ENCODE peak calls at places on chromosomes 4 and X, in six cellular contexts. One of them, this sample, is unnamed.

GRCh38 chrX:43551590-43551989 is 104.5 kb upstream of the MAOA start:
- DNase-seq in body of pancreas: no peak
- DNase-seq in activated B cell treated with CpG ODN at 0.5 μM for 24 hours: no peak
- DNase-seq in fibroblast of the aortic adventitia: no peak
- DNase-seq in lower leg skin: no peak
- DNase-seq in GM06990: no peak
- DNase-seq in this sample: no peak

GRCh38 chr4:187612211-187612780 is 383.3 kb upstream of the ZFP42 start:
- DNase-seq in body of pancreas: no peak
- DNase-seq in activated B cell treated with CpG ODN at 0.5 μM for 24 hours: no peak
- DNase-seq in fibroblast of the aortic adventitia: no peak
- DNase-seq in lower leg skin: no peak
- DNase-seq in GM06990: no peak
- DNase-seq in this sample: no peak

GRCh38 chr4:24857996-24858395 is 54.8 kb downstream of the CCDC149 start:
- DNase-seq in body of pancreas: no peak
- DNase-seq in activated B cell treated with CpG ODN at 0.5 μM for 24 hours: no peak
- DNase-seq in fibroblast of the aortic adventitia: peak
- DNase-seq in lower leg skin: no peak
- DNase-seq in GM06990: no peak
- DNase-seq in this sample: no peak

GRCh38 chr4:54802336-54802735 is 144.6 kb downstream of the KIT start:
- DNase-seq in body of pancreas: no peak
- DNase-seq in activated B cell treated with CpG ODN at 0.5 μM for 24 hours: no peak
- DNase-seq in fibroblast of the aortic adventitia: no peak
- DNase-seq in lower leg skin: no peak
- DNase-seq in GM06990: no peak
- DNase-seq in this sample: no peak

GRCh38 chr4:182212211-182212761 is 30.9 kb upstream of the TENM3 start:
- DNase-seq in body of pancreas: no peak
- DNase-seq in activated B cell treated with CpG ODN at 0.5 μM for 24 hours: no peak
- DNase-seq in fibroblast of the aortic adventitia: no peak
- DNase-seq in lower leg skin: no peak
- DNase-seq in GM06990: no peak
- DNase-seq in this sample: no peak

GRCh38 chr4:108959497-108959896 is 196.6 kb upstream of the ETNPPL start:
- DNase-seq in body of pancreas: no peak
- DNase-seq in activated B cell treated with CpG ODN at 0.5 μM for 24 hours: no peak
- DNase-seq in fibroblast of the aortic adventitia: no peak
- DNase-seq in lower leg skin: no peak
- DNase-seq in GM06990: no peak
- DNase-seq in this sample: no peak

GRCh38 chr4:138522366-138522765 is 280.2 kb upstream of the SLC7A11 start:
- DNase-seq in body of pancreas: no peak
- DNase-seq in activated B cell treated with CpG ODN at 0.5 μM for 24 hours: no peak
- DNase-seq in fibroblast of the aortic adventitia: peak
- DNase-seq in lower leg skin: no peak
- DNase-seq in GM06990: no peak
- DNase-seq in this sample: no peak

GRCh38 chr4:63080929-63081328 is 1328.3 kb downstream of the TECRL start:
- DNase-seq in body of pancreas: no peak
- DNase-seq in activated B cell treated with CpG ODN at 0.5 μM for 24 hours: no peak
- DNase-seq in fibroblast of the aortic adventitia: no peak
- DNase-seq in lower leg skin: no peak
- DNase-seq in GM06990: no peak
- DNase-seq in this sample: no peak

GRCh38 chr4:26061248-26061986 is 147.4 kb downstream of the SMIM20 start:
- DNase-seq in body of pancreas: no peak
- DNase-seq in activated B cell treated with CpG ODN at 0.5 μM for 24 hours: no peak
- DNase-seq in fibroblast of the aortic adventitia: peak
- DNase-seq in lower leg skin: peak
- DNase-seq in GM06990: no peak
- DNase-seq in this sample: no peak

GRCh38 chr4:82623284-82623683 is 61.5 kb upstream of the TMEM150C start:
- DNase-seq in body of pancreas: no peak
- DNase-seq in activated B cell treated with CpG ODN at 0.5 μM for 24 hours: no peak
- DNase-seq in fibroblast of the aortic adventitia: peak
- DNase-seq in lower leg skin: no peak
- DNase-seq in GM06990: no peak
- DNase-seq in this sample: no peak

GRCh38 chr4:41373221-41373620 is 116.5 kb downstream of the UCHL1 start:
- DNase-seq in body of pancreas: no peak
- DNase-seq in activated B cell treated with CpG ODN at 0.5 μM for 24 hours: no peak
- DNase-seq in fibroblast of the aortic adventitia: no peak
- DNase-seq in lower leg skin: no peak
- DNase-seq in GM06990: no peak
- DNase-seq in this sample: no peak

GRCh38 chr4:150264595-150265141 is 186.4 kb downstream of the DCLK2 start:
- DNase-seq in body of pancreas: no peak
- DNase-seq in activated B cell treated with CpG ODN at 0.5 μM for 24 hours: no peak
- DNase-seq in fibroblast of the aortic adventitia: no peak
- DNase-seq in lower leg skin: no peak
- DNase-seq in GM06990: no peak
- DNase-seq in this sample: no peak

GRCh38 chrX:107450823-107451509 is 1.5 kb downstream of the FRMPD3 start:
- DNase-seq in body of pancreas: no peak
- DNase-seq in activated B cell treated with CpG ODN at 0.5 μM for 24 hours: no peak
- DNase-seq in fibroblast of the aortic adventitia: no peak
- DNase-seq in lower leg skin: no peak
- DNase-seq in GM06990: peak
- DNase-seq in this sample: no peak
- TF ChIP-seq CTCF in body of pancreas: no peak
- TF ChIP-seq CTCF in activated B cell treated with CpG ODN at 0.5 μM for 24 hours: no peak
- TF ChIP-seq CTCF in fibroblast of the aortic adventitia: no peak
- TF ChIP-seq CTCF in lower leg skin: no peak
- TF ChIP-seq CTCF in GM06990: peak
- TF ChIP-seq CTCF in this sample: peak

DNA sequence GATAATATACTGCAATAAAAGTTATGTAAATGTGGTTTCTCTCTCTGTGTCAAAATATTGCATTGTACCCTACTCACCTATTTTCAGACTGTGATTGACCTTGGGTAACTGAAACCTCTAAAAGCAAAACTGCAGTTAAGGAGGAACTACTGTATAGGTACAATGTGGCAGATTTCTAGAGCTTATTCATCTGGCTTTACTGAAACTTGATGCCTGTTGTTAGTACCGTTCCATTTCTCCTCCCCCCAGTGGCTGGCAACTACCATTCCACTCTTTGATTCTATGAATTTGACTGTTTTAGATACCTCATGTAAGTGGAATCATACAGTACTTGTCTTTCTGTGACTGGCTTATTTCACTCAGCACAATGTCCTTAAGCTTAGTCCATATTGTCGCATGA is 61.9 kb downstream of the HOPX start:
- DNase-seq in body of pancreas: no peak
- DNase-seq in activated B cell treated with CpG ODN at 0.5 μM for 24 hours: no peak
- DNase-seq in fibroblast of the aortic adventitia: peak
- DNase-seq in lower leg skin: no peak
- DNase-seq in GM06990: peak
- DNase-seq in this sample: no peak
- TF ChIP-seq CTCF in body of pancreas: no peak
- TF ChIP-seq CTCF in activated B cell treated with CpG ODN at 0.5 μM for 24 hours: no peak
- TF ChIP-seq CTCF in fibroblast of the aortic adventitia: peak
- TF ChIP-seq CTCF in lower leg skin: no peak
- TF ChIP-seq CTCF in GM06990: no peak
- TF ChIP-seq CTCF in this sample: no peak

GRCh38 chrX:31225819-31226218 is 154.0 kb upstream of the FTHL17 start:
- DNase-seq in body of pancreas: no peak
- DNase-seq in activated B cell treated with CpG ODN at 0.5 μM for 24 hours: no peak
- DNase-seq in fibroblast of the aortic adventitia: no peak
- DNase-seq in lower leg skin: no peak
- DNase-seq in GM06990: no peak
- DNase-seq in this sample: no peak

GRCh38 chrX:31224321-31225012 is 152.6 kb upstream of the FTHL17 start:
- DNase-seq in body of pancreas: no peak
- DNase-seq in activated B cell treated with CpG ODN at 0.5 μM for 24 hours: no peak
- DNase-seq in fibroblast of the aortic adventitia: no peak
- DNase-seq in lower leg skin: no peak
- DNase-seq in GM06990: no peak
- DNase-seq in this sample: no peak

GRCh38 chrX:31227250-31227649 is 155.4 kb upstream of the FTHL17 start:
- DNase-seq in body of pancreas: no peak
- DNase-seq in activated B cell treated with CpG ODN at 0.5 μM for 24 hours: no peak
- DNase-seq in fibroblast of the aortic adventitia: peak
- DNase-seq in lower leg skin: no peak
- DNase-seq in GM06990: no peak
- DNase-seq in this sample: no peak

GRCh38 chrX:31222946-31223345 is 151.1 kb upstream of the FTHL17 start:
- DNase-seq in body of pancreas: no peak
- DNase-seq in activated B cell treated with CpG ODN at 0.5 μM for 24 hours: no peak
- DNase-seq in fibroblast of the aortic adventitia: no peak
- DNase-seq in lower leg skin: no peak
- DNase-seq in GM06990: no peak
- DNase-seq in this sample: no peak

GRCh38 chrX:31223817-31224216 is 152.0 kb upstream of the FTHL17 start:
- DNase-seq in body of pancreas: no peak
- DNase-seq in activated B cell treated with CpG ODN at 0.5 μM for 24 hours: no peak
- DNase-seq in fibroblast of the aortic adventitia: peak
- DNase-seq in lower leg skin: no peak
- DNase-seq in GM06990: peak
- DNase-seq in this sample: no peak
- TF ChIP-seq CTCF in body of pancreas: no peak
- TF ChIP-seq CTCF in activated B cell treated with CpG ODN at 0.5 μM for 24 hours: no peak
- TF ChIP-seq CTCF in fibroblast of the aortic adventitia: no peak
- TF ChIP-seq CTCF in lower leg skin: no peak
- TF ChIP-seq CTCF in GM06990: no peak
- TF ChIP-seq CTCF in this sample: no peak

DNA sequence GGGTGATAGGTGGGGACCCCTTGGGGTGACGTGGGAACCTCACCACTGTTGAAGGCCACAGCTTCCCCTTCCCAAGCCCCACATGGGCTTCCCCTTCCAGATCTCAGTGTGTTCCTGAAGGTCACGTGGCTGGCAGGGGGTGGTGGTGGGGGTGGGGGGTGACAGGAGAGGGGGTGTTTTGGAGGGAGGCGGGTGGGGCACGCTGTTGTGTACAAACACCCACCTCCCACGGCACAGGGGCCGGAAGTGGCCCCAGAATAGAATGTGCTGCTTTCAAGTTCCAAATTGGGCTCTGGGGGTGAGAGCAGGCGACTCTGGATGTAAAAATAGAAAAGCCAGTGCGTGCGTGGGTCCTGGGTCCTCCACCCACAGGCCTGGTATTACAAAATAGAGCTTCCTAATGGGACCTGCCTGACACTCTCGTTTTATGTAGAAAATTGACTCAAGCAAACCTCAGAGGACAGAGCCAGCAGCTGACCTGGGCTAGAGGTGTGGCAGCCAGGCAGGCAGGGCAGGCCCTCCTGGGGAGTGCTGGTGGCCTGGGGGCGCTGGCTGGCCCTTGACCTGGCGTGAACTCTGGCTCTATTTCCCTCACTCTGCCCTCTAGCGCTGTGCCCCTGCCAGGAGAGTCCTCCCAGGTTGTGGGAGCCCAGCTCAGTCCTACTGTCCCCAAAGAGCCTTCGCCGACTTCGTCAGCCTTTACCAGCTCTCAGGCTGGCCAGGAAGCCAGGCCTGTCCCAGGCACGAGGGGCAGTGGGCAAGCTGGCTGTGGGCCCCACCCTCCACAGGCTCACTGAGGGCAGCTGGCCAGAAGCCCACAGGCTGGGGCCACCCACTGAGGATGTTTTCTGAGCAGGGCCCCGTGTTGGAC is 5.4 kb upstream of the SH3BP2 start:
- DNase-seq in body of pancreas: peak
- DNase-seq in activated B cell treated with CpG ODN at 0.5 μM for 24 hours: peak
- DNase-seq in fibroblast of the aortic adventitia: no peak
- DNase-seq in lower leg skin: peak
- DNase-seq in GM06990: peak
- DNase-seq in this sample: no peak
- TF ChIP-seq CTCF in body of pancreas: no peak
- TF ChIP-seq CTCF in activated B cell treated with CpG ODN at 0.5 μM for 24 hours: no peak
- TF ChIP-seq CTCF in fibroblast of the aortic adventitia: no peak
- TF ChIP-seq CTCF in lower leg skin: no peak
- TF ChIP-seq CTCF in GM06990: peak
- TF ChIP-seq CTCF in this sample: no peak

GRCh38 chrX:115946059-115946458 is 224.5 kb upstream of the AGTR2 start:
- DNase-seq in body of pancreas: no peak
- DNase-seq in activated B cell treated with CpG ODN at 0.5 μM for 24 hours: no peak
- DNase-seq in fibroblast of the aortic adventitia: no peak
- DNase-seq in lower leg skin: no peak
- DNase-seq in GM06990: no peak
- DNase-seq in this sample: no peak

GRCh38 chrX:115948018-115948923 is 222.3 kb upstream of the AGTR2 start:
- DNase-seq in body of pancreas: no peak
- DNase-seq in activated B cell treated with CpG ODN at 0.5 μM for 24 hours: no peak
- DNase-seq in fibroblast of the aortic adventitia: no peak
- DNase-seq in lower leg skin: no peak
- DNase-seq in GM06990: no peak
- DNase-seq in this sample: no peak

GRCh38 chrX:115952417-115953092 is 218.0 kb upstream of the AGTR2 start:
- DNase-seq in body of pancreas: no peak
- DNase-seq in activated B cell treated with CpG ODN at 0.5 μM for 24 hours: no peak
- DNase-seq in fibroblast of the aortic adventitia: no peak
- DNase-seq in lower leg skin: no peak
- DNase-seq in GM06990: no peak
- DNase-seq in this sample: no peak

DNA sequence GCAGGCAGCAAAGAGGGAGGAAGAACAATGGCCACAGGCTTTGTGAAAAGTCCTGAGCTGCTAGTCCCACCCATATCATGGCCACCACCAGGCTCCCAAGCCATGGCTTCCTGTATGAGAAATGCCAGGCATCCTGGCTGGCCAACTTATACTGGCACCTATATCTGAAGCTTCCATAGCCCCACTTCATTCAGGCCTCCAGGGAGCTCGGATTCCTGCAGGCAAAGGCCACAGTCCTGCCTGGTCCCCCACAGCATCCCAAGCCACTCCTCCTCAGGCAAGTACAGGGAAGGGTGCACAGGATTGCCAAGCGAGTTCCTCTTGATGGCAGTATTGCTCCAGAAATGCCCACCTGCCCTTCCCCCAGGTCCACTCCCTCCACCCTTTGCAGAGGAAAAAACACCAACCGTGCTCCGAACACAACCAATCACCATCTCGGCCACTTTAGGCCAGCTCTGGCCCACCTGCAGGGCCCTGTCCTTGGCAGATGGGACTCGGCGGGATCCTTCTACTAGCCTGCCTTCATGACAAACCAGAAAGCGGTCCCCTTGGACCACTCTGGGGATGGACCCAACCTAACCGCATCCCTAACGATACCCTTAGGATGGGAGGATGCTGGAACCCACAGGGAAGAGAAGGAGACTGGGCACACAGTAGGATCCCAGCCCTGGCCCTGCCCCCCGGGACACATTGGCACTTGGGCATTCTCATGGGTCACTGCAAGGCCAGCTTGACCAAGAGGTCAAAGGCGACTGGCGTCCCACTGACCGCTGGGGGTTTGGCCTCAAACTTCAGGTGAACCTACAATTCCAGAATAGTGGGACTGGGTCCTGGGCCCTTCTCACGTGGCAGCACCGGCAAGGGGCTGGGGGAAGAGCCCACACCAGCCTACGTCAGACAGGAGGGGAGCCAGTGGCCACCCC is 220.4 kb upstream of the AGTR2 start:
- DNase-seq in body of pancreas: peak
- DNase-seq in activated B cell treated with CpG ODN at 0.5 μM for 24 hours: no peak
- DNase-seq in fibroblast of the aortic adventitia: no peak
- DNase-seq in lower leg skin: no peak
- DNase-seq in GM06990: peak
- DNase-seq in this sample: no peak
- TF ChIP-seq CTCF in body of pancreas: peak
- TF ChIP-seq CTCF in activated B cell treated with CpG ODN at 0.5 μM for 24 hours: no peak
- TF ChIP-seq CTCF in fibroblast of the aortic adventitia: no peak
- TF ChIP-seq CTCF in lower leg skin: no peak
- TF ChIP-seq CTCF in GM06990: no peak
- TF ChIP-seq CTCF in this sample: no peak